ENCODE peak calls at places on chromosomes 6 and 20, in eight cellular contexts. One of them, this sample, is unnamed.
A peak's percentile ranks its signal among the peaks of the same experiment; 100 is the strongest.

GRCh38 chr6:42896178-42896719 is 16.8 kb downstream of the RPL7L1 start:
- DNase-seq in CD8-positive, alpha-beta memory T cell: no peak
- DNase-seq in heart right ventricle: no peak
- DNase-seq in SJSA1: no peak
- DNase-seq in CD4-positive, alpha-beta memory T cell: no peak
- DNase-seq in H1: no peak
- DNase-seq in SK-N-SH: no peak
- DNase-seq in HepG2: no peak
- DNase-seq in this sample: no peak

GRCh38 chr6:39100358-39100757 is 14.6 kb downstream of the SAYSD1 start:
- DNase-seq in HepG2: no peak
- DNase-seq in heart right ventricle: no peak
- DNase-seq in H1: no peak
- DNase-seq in CD8-positive, alpha-beta memory T cell: peak; percentile 17
- DNase-seq in SK-N-SH: no peak
- DNase-seq in SJSA1: no peak
- DNase-seq in CD4-positive, alpha-beta memory T cell: no peak
- DNase-seq in this sample: no peak

GRCh38 chr6:14450133-14451040 is 332.8 kb downstream of the CD83 start:
- DNase-seq in H1: no peak
- DNase-seq in heart right ventricle: no peak
- DNase-seq in CD4-positive, alpha-beta memory T cell: no peak
- DNase-seq in HepG2: no peak
- DNase-seq in CD8-positive, alpha-beta memory T cell: no peak
- DNase-seq in SK-N-SH: no peak
- DNase-seq in SJSA1: no peak
- DNase-seq in this sample: no peak

GRCh38 chr20:51631011-51631950 is 88.8 kb upstream of the NFATC2 start:
- DNase-seq in CD4-positive, alpha-beta memory T cell: peak; percentile 3
- DNase-seq in H1: no peak
- DNase-seq in SJSA1: peak; percentile 98
- DNase-seq in HepG2: peak; percentile 28
- DNase-seq in SK-N-SH: peak; percentile 44
- DNase-seq in CD8-positive, alpha-beta memory T cell: peak; percentile 11
- DNase-seq in heart right ventricle: peak; percentile 34
- DNase-seq in this sample: no peak

GRCh38 chr6:161327360-161327953 is 53.6 kb upstream of the AGPAT4 start:
- DNase-seq in H1: no peak
- DNase-seq in CD4-positive, alpha-beta memory T cell: no peak
- DNase-seq in heart right ventricle: no peak
- DNase-seq in SK-N-SH: no peak
- DNase-seq in HepG2: no peak
- DNase-seq in SJSA1: no peak
- DNase-seq in CD8-positive, alpha-beta memory T cell: no peak
- DNase-seq in this sample: no peak

GRCh38 chr6:157769776-157770430 is 53.1 kb upstream of the SNX9 start:
- DNase-seq in H1: no peak
- DNase-seq in SK-N-SH: no peak
- DNase-seq in HepG2: no peak
- DNase-seq in CD8-positive, alpha-beta memory T cell: no peak
- DNase-seq in heart right ventricle: no peak
- DNase-seq in SJSA1: no peak
- DNase-seq in CD4-positive, alpha-beta memory T cell: no peak
- DNase-seq in this sample: no peak

GRCh38 chr6:129183681-129184216 is 300.8 kb downstream of the LAMA2 start:
- DNase-seq in HepG2: no peak
- DNase-seq in heart right ventricle: no peak
- DNase-seq in CD8-positive, alpha-beta memory T cell: no peak
- DNase-seq in H1: no peak
- DNase-seq in CD4-positive, alpha-beta memory T cell: no peak
- DNase-seq in SJSA1: no peak
- DNase-seq in SK-N-SH: no peak
- DNase-seq in this sample: no peak

GRCh38 chr6:73665686-73666319 is 12.0 kb upstream of the SLC17A5 start:
- DNase-seq in CD4-positive, alpha-beta memory T cell: no peak
- DNase-seq in heart right ventricle: no peak
- DNase-seq in SK-N-SH: no peak
- DNase-seq in HepG2: no peak
- DNase-seq in CD8-positive, alpha-beta memory T cell: no peak
- DNase-seq in SJSA1: no peak
- DNase-seq in H1: no peak
- DNase-seq in this sample: no peak

GRCh38 chr6:107340881-107341280 is 118.5 kb downstream of the PDSS2 start:
- DNase-seq in heart right ventricle: no peak
- DNase-seq in H1: no peak
- DNase-seq in HepG2: no peak
- DNase-seq in CD4-positive, alpha-beta memory T cell: no peak
- DNase-seq in CD8-positive, alpha-beta memory T cell: no peak
- DNase-seq in SK-N-SH: no peak
- DNase-seq in SJSA1: no peak
- DNase-seq in this sample: no peak
- H3K4me1 ChIP-seq in heart right ventricle: no peaks in the 10 kb centered on the region
- H3K4me1 ChIP-seq in H1: no peaks in the 10 kb centered on the region
- H3K4me1 ChIP-seq in HepG2: peaks cover 18% of the 10 kb centered on the region
- H3K4me1 ChIP-seq in CD4-positive, alpha-beta memory T cell: no peaks in the 10 kb centered on the region
- H3K4me1 ChIP-seq in CD8-positive, alpha-beta memory T cell: no peaks in the 10 kb centered on the region
- H3K4me1 ChIP-seq in SK-N-SH: no peaks in the 10 kb centered on the region
- H3K4me1 ChIP-seq in SJSA1: no peaks in the 10 kb centered on the region
- H3K4me1 ChIP-seq in this sample: no peaks in the 10 kb centered on the region

GRCh38 chr20:41446471-41446870 is 79.9 kb upstream of the EMILIN3 start:
- DNase-seq in CD8-positive, alpha-beta memory T cell: no peak
- DNase-seq in SJSA1: no peak
- DNase-seq in heart right ventricle: no peak
- DNase-seq in SK-N-SH: no peak
- DNase-seq in H1: no peak
- DNase-seq in CD4-positive, alpha-beta memory T cell: no peak
- DNase-seq in HepG2: no peak
- DNase-seq in this sample: no peak

GRCh38 chr20:41443667-41444066 is 77.0 kb upstream of the EMILIN3 start:
- DNase-seq in SJSA1: no peak
- DNase-seq in HepG2: no peak
- DNase-seq in H1: no peak
- DNase-seq in heart right ventricle: no peak
- DNase-seq in SK-N-SH: no peak
- DNase-seq in CD8-positive, alpha-beta memory T cell: no peak
- DNase-seq in CD4-positive, alpha-beta memory T cell: no peak
- DNase-seq in this sample: no peak

GRCh38 chr20:41452226-41452625 is 85.6 kb upstream of the EMILIN3 start:
- DNase-seq in SK-N-SH: no peak
- DNase-seq in H1: no peak
- DNase-seq in SJSA1: no peak
- DNase-seq in HepG2: no peak
- DNase-seq in CD8-positive, alpha-beta memory T cell: no peak
- DNase-seq in CD4-positive, alpha-beta memory T cell: no peak
- DNase-seq in heart right ventricle: no peak
- DNase-seq in this sample: no peak

GRCh38 chr20:41444821-41445220 is 78.2 kb upstream of the EMILIN3 start:
- DNase-seq in SJSA1: no peak
- DNase-seq in SK-N-SH: no peak
- DNase-seq in heart right ventricle: no peak
- DNase-seq in CD8-positive, alpha-beta memory T cell: no peak
- DNase-seq in HepG2: no peak
- DNase-seq in CD4-positive, alpha-beta memory T cell: no peak
- DNase-seq in H1: no peak
- DNase-seq in this sample: no peak

GRCh38 chr20:41447026-41447425 is 80.4 kb upstream of the EMILIN3 start:
- DNase-seq in HepG2: no peak
- DNase-seq in CD4-positive, alpha-beta memory T cell: no peak
- DNase-seq in CD8-positive, alpha-beta memory T cell: no peak
- DNase-seq in heart right ventricle: no peak
- DNase-seq in SJSA1: no peak
- DNase-seq in SK-N-SH: no peak
- DNase-seq in H1: no peak
- DNase-seq in this sample: no peak
- H3K36me3 ChIP-seq in HepG2: peaks cover 43% of the 10 kb centered on the region
- H3K36me3 ChIP-seq in CD4-positive, alpha-beta memory T cell: peaks cover 68% of the 10 kb centered on the region
- H3K36me3 ChIP-seq in CD8-positive, alpha-beta memory T cell: peaks cover 78% of the 10 kb centered on the region
- H3K36me3 ChIP-seq in heart right ventricle: no peaks in the 10 kb centered on the region
- H3K36me3 ChIP-seq in SJSA1: peaks cover 77% of the 10 kb centered on the region
- H3K36me3 ChIP-seq in SK-N-SH: peaks cover 89% of the 10 kb centered on the region
- H3K36me3 ChIP-seq in H1: peaks cover 85% of the 10 kb centered on the region
- H3K36me3 ChIP-seq in this sample: peaks cover 70% of the 10 kb centered on the region

DNA sequence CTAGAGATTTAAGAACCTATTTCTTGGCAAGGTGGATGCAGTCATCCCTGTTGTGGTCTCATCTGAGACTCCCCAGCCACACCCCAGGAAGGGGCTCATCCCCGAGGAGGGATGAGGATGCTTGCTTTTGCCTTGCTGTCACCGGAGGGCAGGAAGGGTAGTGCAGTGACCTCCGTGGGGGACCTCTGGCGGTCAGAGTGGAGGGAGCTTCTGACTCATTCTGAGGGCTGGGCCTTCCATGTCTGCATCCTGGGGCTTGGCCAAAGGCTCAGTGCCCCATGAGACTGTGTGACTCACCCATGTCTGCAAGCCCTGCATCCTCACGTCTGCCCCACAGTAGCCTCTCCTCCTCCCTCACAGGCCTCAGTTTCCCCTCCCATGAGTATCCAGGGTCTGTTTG is 38.7 kb downstream of the UQCC2 start:
- DNase-seq in CD8-positive, alpha-beta memory T cell: no peak
- DNase-seq in CD4-positive, alpha-beta memory T cell: no peak
- DNase-seq in SK-N-SH: peak; percentile 65
- DNase-seq in heart right ventricle: peak; percentile 88
- DNase-seq in HepG2: peak; percentile 78
- DNase-seq in H1: no peak
- DNase-seq in SJSA1: peak; percentile 73
- DNase-seq in this sample: no peak
- H3K27ac ChIP-seq in CD8-positive, alpha-beta memory T cell: no peak overlapping the region
- H3K27ac ChIP-seq in CD4-positive, alpha-beta memory T cell: no peak overlapping the region
- H3K27ac ChIP-seq in SK-N-SH: peak overlapping the region; percentile 24
- H3K27ac ChIP-seq in heart right ventricle: no peak overlapping the region
- H3K27ac ChIP-seq in HepG2: no peak overlapping the region
- H3K27ac ChIP-seq in H1: no peak overlapping the region
- H3K27ac ChIP-seq in SJSA1: no peak overlapping the region
- H3K27ac ChIP-seq in this sample: no peak overlapping the region

GRCh38 chr20:17897566-17898307 is 70.9 kb downstream of the SNX5 start:
- DNase-seq in HepG2: no peak
- DNase-seq in SK-N-SH: no peak
- DNase-seq in SJSA1: no peak
- DNase-seq in heart right ventricle: no peak
- DNase-seq in H1: no peak
- DNase-seq in CD8-positive, alpha-beta memory T cell: no peak
- DNase-seq in CD4-positive, alpha-beta memory T cell: no peak
- DNase-seq in this sample: no peak

GRCh38 chr20:17896771-17897369 is 71.7 kb downstream of the SNX5 start:
- DNase-seq in heart right ventricle: no peak
- DNase-seq in SK-N-SH: no peak
- DNase-seq in H1: no peak
- DNase-seq in CD8-positive, alpha-beta memory T cell: no peak
- DNase-seq in HepG2: peak; percentile 99
- DNase-seq in CD4-positive, alpha-beta memory T cell: no peak
- DNase-seq in SJSA1: no peak
- DNase-seq in this sample: no peak

GRCh38 chr20:17896247-17896723 is 72.3 kb downstream of the SNX5 start:
- DNase-seq in SJSA1: no peak
- DNase-seq in H1: no peak
- DNase-seq in CD4-positive, alpha-beta memory T cell: no peak
- DNase-seq in SK-N-SH: no peak
- DNase-seq in HepG2: no peak
- DNase-seq in CD8-positive, alpha-beta memory T cell: no peak
- DNase-seq in heart right ventricle: no peak
- DNase-seq in this sample: no peak

GRCh38 chr20:17895641-17896246 is 72.8 kb downstream of the SNX5 start:
- DNase-seq in SK-N-SH: no peak
- DNase-seq in H1: no peak
- DNase-seq in HepG2: no peak
- DNase-seq in SJSA1: no peak
- DNase-seq in CD4-positive, alpha-beta memory T cell: no peak
- DNase-seq in CD8-positive, alpha-beta memory T cell: no peak
- DNase-seq in heart right ventricle: peak; percentile 58
- DNase-seq in this sample: no peak

GRCh38 chr20:17898548-17898994 is 70.0 kb downstream of the SNX5 start:
- DNase-seq in HepG2: peak; percentile 80
- DNase-seq in CD8-positive, alpha-beta memory T cell: peak; percentile 56
- DNase-seq in SK-N-SH: peak; percentile 69
- DNase-seq in CD4-positive, alpha-beta memory T cell: peak; percentile 58
- DNase-seq in SJSA1: peak; percentile 57
- DNase-seq in H1: no peak
- DNase-seq in heart right ventricle: peak; percentile 41
- DNase-seq in this sample: peak; percentile 50
- H3K4me1 ChIP-seq in HepG2: peaks cover 52% of the 10 kb centered on the region
- H3K4me1 ChIP-seq in CD8-positive, alpha-beta memory T cell: no peaks in the 10 kb centered on the region
- H3K4me1 ChIP-seq in SK-N-SH: peaks cover 5% of the 10 kb centered on the region
- H3K4me1 ChIP-seq in CD4-positive, alpha-beta memory T cell: no peaks in the 10 kb centered on the region
- H3K4me1 ChIP-seq in SJSA1: peaks cover 17% of the 10 kb centered on the region
- H3K4me1 ChIP-seq in H1: peaks cover 8% of the 10 kb centered on the region
- H3K4me1 ChIP-seq in heart right ventricle: peaks cover 36% of the 10 kb centered on the region
- H3K4me1 ChIP-seq in this sample: no peaks in the 10 kb centered on the region

DNA sequence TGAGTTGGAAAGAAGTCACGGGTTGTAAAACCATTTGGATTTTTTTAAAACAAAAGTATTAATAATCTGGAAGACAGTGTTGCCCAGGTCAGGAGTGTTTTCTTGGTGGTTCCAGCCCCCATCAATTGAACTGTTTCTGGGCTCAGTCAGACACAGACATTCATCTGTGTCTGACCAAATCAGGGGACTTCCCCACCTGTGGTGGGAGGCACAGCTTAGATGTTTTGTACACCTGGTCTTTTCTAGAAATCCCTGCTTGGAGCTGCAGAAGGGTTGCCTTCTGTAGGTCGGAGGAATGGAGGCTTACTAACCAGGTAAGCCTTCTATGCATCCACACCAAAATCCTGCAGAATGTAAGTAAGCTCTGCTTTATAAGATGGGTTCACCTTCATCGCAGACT is 63.6 kb downstream of the CDS2 start:
- DNase-seq in SJSA1: no peak
- DNase-seq in CD8-positive, alpha-beta memory T cell: no peak
- DNase-seq in H1: no peak
- DNase-seq in CD4-positive, alpha-beta memory T cell: no peak
- DNase-seq in heart right ventricle: no peak
- DNase-seq in SK-N-SH: no peak
- DNase-seq in HepG2: no peak
- DNase-seq in this sample: no peak
- H3K36me3 ChIP-seq in SJSA1: peaks cover 32% of the 10 kb centered on the region
- H3K36me3 ChIP-seq in CD8-positive, alpha-beta memory T cell: peaks cover 31% of the 10 kb centered on the region
- H3K36me3 ChIP-seq in H1: peaks cover 21% of the 10 kb centered on the region
- H3K36me3 ChIP-seq in CD4-positive, alpha-beta memory T cell: peaks cover 46% of the 10 kb centered on the region
- H3K36me3 ChIP-seq in heart right ventricle: no peaks in the 10 kb centered on the region
- H3K36me3 ChIP-seq in SK-N-SH: peaks cover 58% of the 10 kb centered on the region
- H3K36me3 ChIP-seq in HepG2: peaks cover 31% of the 10 kb centered on the region
- H3K36me3 ChIP-seq in this sample: peaks cover 44% of the 10 kb centered on the region

GRCh38 chr20:44693625-44694024 is 21.5 kb upstream of the CCN5 start:
- DNase-seq in SK-N-SH: no peak
- DNase-seq in H1: no peak
- DNase-seq in SJSA1: no peak
- DNase-seq in CD4-positive, alpha-beta memory T cell: no peak
- DNase-seq in CD8-positive, alpha-beta memory T cell: no peak
- DNase-seq in HepG2: no peak
- DNase-seq in heart right ventricle: no peak
- DNase-seq in this sample: no peak
- H3K27ac ChIP-seq in SK-N-SH: peak overlapping the region; percentile 84
- H3K27ac ChIP-seq in H1: no peak overlapping the region
- H3K27ac ChIP-seq in SJSA1: peak overlapping the region; percentile 30
- H3K27ac ChIP-seq in CD4-positive, alpha-beta memory T cell: no peak overlapping the region
- H3K27ac ChIP-seq in CD8-positive, alpha-beta memory T cell: no peak overlapping the region
- H3K27ac ChIP-seq in HepG2: no peak overlapping the region
- H3K27ac ChIP-seq in heart right ventricle: peak overlapping the region; percentile 78
- H3K27ac ChIP-seq in this sample: no peak overlapping the region

GRCh38 chr6:53309897-53310291 is 38.9 kb downstream of the ELOVL5 start:
- DNase-seq in HepG2: no peak
- DNase-seq in SJSA1: no peak
- DNase-seq in H1: no peak
- DNase-seq in heart right ventricle: no peak
- DNase-seq in CD8-positive, alpha-beta memory T cell: no peak
- DNase-seq in SK-N-SH: no peak
- DNase-seq in CD4-positive, alpha-beta memory T cell: no peak
- DNase-seq in this sample: no peak
- H3K4me1 ChIP-seq in HepG2: peaks cover 46% of the 10 kb centered on the region
- H3K4me1 ChIP-seq in SJSA1: peaks cover 21% of the 10 kb centered on the region
- H3K4me1 ChIP-seq in H1: no peaks in the 10 kb centered on the region
- H3K4me1 ChIP-seq in heart right ventricle: peaks cover 52% of the 10 kb centered on the region
- H3K4me1 ChIP-seq in CD8-positive, alpha-beta memory T cell: peaks cover 80% of the 10 kb centered on the region
- H3K4me1 ChIP-seq in SK-N-SH: peaks cover 35% of the 10 kb centered on the region
- H3K4me1 ChIP-seq in CD4-positive, alpha-beta memory T cell: peaks cover 86% of the 10 kb centered on the region
- H3K4me1 ChIP-seq in this sample: peaks cover 70% of the 10 kb centered on the region